ENCODE peak calls at places on chromosomes 6 and 20, in six cellular contexts. Q, T, K, L, F and S are unnamed samples. For H3K4me1, the result is how much of the 10 kb centered on the place peaks cover.

GRCh38 chr6:106692112-106692822 is 62.9 kb downstream of the QRSL1 start:
- DNase-seq in Q (no peak), T (peak), K (no peak), L (peak), F (peak), S (no peak)

GRCh38 chr20:2305946-2306345 is 10.1 kb downstream of the TGM3 start:
- DNase-seq in Q (no peak), T (no peak), K (no peak), L (no peak), F (no peak), S (no peak)

GRCh38 chr6:118333772-118334171 is 214.3 kb upstream of the PLN start:
- DNase-seq in Q (no peak), T (no peak), K (no peak), L (no peak), F (no peak), S (no peak)

GRCh38 chr6:2632943-2633584 is 117.7 kb downstream of the MYLK4 start:
- DNase-seq in Q (no peak), T (no peak), K (no peak), L (no peak), F (no peak), S (no peak)

GRCh38 chr6:166595061-166595780 is 8.7 kb upstream of the RAMACL start:
- DNase-seq in Q (no peak), T (no peak), K (no peak), L (peak), F (peak), S (no peak)

GRCh38 chr6:42692151-42692911 is 30.1 kb downstream of the PRPH2 start:
- DNase-seq in Q (no peak), T (peak), K (no peak), L (peak), F (peak), S (no peak)

GRCh38 chr6:117440558-117441525 is 15.1 kb upstream of the ROS1 start:
- DNase-seq in Q (no peak), T (no peak), K (no peak), L (peak), F (peak), S (no peak)

GRCh38 chr6:44674226-44675155 is 287.0 kb downstream of the CDC5L start:
- DNase-seq in Q (no peak), T (no peak), K (no peak), L (no peak), F (no peak), S (no peak)

GRCh38 chr6:78629154-78629721 is 238.1 kb upstream of the IRAK1BP1 start:
- DNase-seq in Q (no peak), T (no peak), K (no peak), L (peak), F (peak), S (no peak)

GRCh38 chr20:21661488-21662055 is 43.9 kb upstream of the PAX1 start:
- DNase-seq in Q (no peak), T (no peak), K (no peak), L (no peak), F (no peak), S (no peak)

GRCh38 chr6:146090474-146090873 is 61.6 kb downstream of the GRM1 start:
- DNase-seq in Q (no peak), T (no peak), K (no peak), L (no peak), F (peak), S (no peak)

GRCh38 chr20:17345321-17345720 is 118.5 kb downstream of the PCSK2 start:
- DNase-seq in Q (no peak), T (no peak), K (no peak), L (peak), F (peak), S (no peak)

GRCh38 chr6:32196682-32197616 is 4.5 kb upstream of the GPSM3 start:
- DNase-seq in Q (peak), T (peak), K (no peak), L (no peak), F (peak), S (peak)

GRCh38 chr6:21753571-21754108 is 160.1 kb downstream of the SOX4 start:
- DNase-seq in Q (no peak), T (no peak), K (no peak), L (peak), F (no peak), S (no peak)

GRCh38 chr6:21263531-21264287 is 329.8 kb upstream of the SOX4 start:
- DNase-seq in Q (no peak), T (no peak), K (no peak), L (peak), F (no peak), S (no peak)

GRCh38 chr20:31842471-31843157 is 2.8 kb downstream of the FOXS1 start:
- DNase-seq in Q (peak), T (peak), K (no peak), L (peak), F (peak), S (no peak)

GRCh38 chr20:35226775-35227681 is 538 bp downstream of the MMP24 start:
- DNase-seq in Q (peak), T (peak), K (no peak), L (peak), F (peak), S (peak)

GRCh38 chr6:36461646-36462045 is 18.8 kb downstream of the KCTD20 start:
- DNase-seq in Q (no peak), T (no peak), K (no peak), L (no peak), F (no peak), S (no peak)

GRCh38 chr6:139240161-139241010 is 51.4 kb downstream of the TXLNB start:
- DNase-seq in Q (peak), T (no peak), K (no peak), L (peak), F (peak), S (no peak)

GRCh38 chr20:10524643-10525042 is 89.5 kb downstream of the SLX4IP start:
- DNase-seq in Q (no peak), T (no peak), K (no peak), L (no peak), F (peak), S (no peak)

DNA sequence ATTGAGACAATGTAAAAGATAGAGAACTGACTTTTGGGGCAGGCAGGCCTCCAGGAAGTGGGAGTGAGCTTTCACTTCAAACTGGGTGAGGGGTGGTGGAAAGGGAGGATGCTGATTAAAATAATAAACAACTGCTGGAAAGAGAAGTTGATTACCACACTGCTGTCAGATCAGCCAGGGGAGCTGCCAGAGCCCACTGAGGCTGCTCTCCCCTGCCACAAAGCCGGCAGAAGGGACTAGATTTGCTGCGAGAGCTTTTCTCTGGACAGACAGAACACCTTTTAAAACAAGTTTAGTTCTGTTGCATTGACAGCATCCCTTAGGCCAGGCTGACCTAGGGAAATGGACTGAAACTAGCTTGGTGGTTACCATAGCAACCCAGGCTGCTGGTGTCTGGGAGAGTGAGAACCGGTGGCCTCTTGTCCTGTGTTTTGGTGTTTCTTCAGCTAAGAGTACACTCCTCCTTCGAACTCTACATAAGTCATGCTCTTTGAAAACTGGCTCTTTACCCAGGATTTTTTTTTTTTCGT is 374.1 kb downstream of the UTRN start:
- DNase-seq in Q (peak), T (peak), K (no peak), L (peak), F (peak), S (peak)
- H3K4me1 ChIP-seq in Q (under half), T (under half), K (under half), L (under half), F (under half), S (under half)

DNA sequence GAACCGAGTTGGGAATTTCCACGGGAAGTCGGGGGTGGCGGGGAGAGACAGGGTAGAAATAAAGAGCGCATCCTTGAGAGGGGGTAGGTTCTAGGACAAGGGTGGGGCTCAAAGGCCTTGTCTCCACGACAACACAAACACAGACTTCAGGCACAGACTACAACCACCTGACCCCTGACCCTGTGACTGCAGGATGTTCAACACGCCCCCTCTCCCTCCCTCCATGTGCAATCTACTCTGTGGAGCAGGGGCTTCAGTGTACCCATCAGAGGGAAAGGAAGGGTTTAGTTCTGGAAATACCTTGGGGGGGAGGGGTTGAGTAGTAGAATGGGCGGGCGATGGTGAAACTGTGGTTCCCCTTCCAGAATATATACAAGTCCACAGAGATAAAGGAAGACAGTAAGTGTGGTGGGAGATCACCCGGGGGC is 651 bp upstream of the TAPBP start:
- DNase-seq in Q (peak), T (peak), K (no peak), L (peak), F (peak), S (peak)
- H3K4me1 ChIP-seq in Q (under half), T (under half), K (under half), L (under half), F (under half), S (under half)

DNA sequence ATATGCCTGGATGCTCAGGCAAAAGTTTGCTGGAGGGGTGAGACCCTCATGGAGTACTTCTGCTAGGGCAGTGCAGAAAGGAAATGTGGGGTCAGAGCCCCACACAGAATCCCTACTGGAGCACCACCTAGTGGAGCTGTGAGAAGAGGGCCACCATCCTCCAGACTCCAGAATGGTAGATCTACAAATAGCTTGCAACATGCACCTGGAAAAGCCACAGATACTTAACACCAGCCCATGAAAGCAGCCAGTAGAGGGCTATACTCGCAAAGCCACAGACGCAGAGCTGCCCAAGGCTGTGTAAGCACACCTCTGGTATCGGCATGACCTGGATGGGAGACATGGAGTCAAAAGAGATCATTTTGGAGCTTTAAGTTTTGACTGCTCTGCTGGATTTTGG is 60.7 kb upstream of the GJE1 start:
- DNase-seq in Q (no peak), T (no peak), K (no peak), L (no peak), F (no peak), S (no peak)
- H3K4me1 ChIP-seq in Q (under half), T (under half), K (under half), L (under half), F (under half), S (under half)

DNA sequence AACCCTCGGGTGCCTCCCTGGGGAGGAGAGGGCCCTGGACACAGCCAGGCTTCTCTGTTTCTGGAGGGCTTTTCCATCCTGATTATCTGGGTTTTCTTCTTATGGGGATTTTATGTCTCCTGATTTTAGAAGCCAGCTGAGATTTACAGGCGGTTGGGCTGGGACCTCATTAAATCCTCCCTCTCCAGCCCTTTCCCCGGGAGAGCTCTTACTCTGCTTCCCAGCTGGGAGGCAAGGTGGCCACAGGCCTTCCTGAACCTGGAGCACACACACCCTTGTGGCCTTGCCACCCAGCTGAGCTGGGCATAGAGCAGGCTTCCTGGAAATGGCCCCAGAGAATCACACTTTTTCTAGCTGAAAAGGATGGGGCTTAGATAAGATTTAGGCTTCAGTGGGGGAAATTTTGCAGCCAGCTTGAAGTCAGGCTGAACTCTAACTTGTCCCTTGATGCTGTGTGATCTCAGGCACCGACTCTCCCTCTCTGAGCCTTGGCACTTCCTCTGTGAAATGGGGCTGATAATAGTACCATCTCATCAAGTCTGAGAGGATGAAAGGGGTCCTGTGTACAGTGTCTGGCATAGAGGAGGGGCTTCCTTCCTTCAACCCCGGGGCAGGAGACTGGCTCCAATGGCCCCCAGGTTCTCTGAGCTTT is 16.6 kb downstream of the VSTM2L start:
- DNase-seq in Q (no peak), T (no peak), K (no peak), L (no peak), F (no peak), S (no peak)
- H3K4me1 ChIP-seq in Q (under half), T (under half), K (under half), L (under half), F (under half), S (under half)

GRCh38 chr6:31083742-31084354 is 28.5 kb downstream of the C6orf15 start:
- DNase-seq in Q (peak), T (peak), K (no peak), L (peak), F (peak), S (no peak)

GRCh38 chr6:31090973-31091364 is 21.4 kb downstream of the C6orf15 start:
- DNase-seq in Q (no peak), T (no peak), K (no peak), L (no peak), F (no peak), S (no peak)

GRCh38 chr6:31090275-31090972 is 22.0 kb downstream of the C6orf15 start:
- DNase-seq in Q (no peak), T (no peak), K (no peak), L (no peak), F (no peak), S (no peak)

GRCh38 chr6:31086788-31087440 is 25.5 kb downstream of the C6orf15 start:
- DNase-seq in Q (no peak), T (no peak), K (no peak), L (peak), F (peak), S (no peak)

GRCh38 chr6:31087494-31088089 is 24.8 kb downstream of the C6orf15 start:
- DNase-seq in Q (peak), T (peak), K (peak), L (peak), F (peak), S (peak)
- H3K4me1 ChIP-seq in Q (under half), T (under half), K (under half), L (under half), F (under half), S (under half)

GRCh38 chr20:63154395-63154794 is 61.5 kb downstream of the YTHDF1 start:
- DNase-seq in Q (no peak), T (peak), K (no peak), L (no peak), F (no peak), S (no peak)

GRCh38 chr20:63155266-63156165 is 60.4 kb downstream of the YTHDF1 start:
- DNase-seq in Q (no peak), T (peak), K (no peak), L (no peak), F (no peak), S (no peak)

GRCh38 chr20:63158845-63159244 is 57.1 kb downstream of the YTHDF1 start:
- DNase-seq in Q (no peak), T (no peak), K (no peak), L (no peak), F (no peak), S (no peak)

GRCh38 chr20:63158352-63158751 is 57.6 kb downstream of the YTHDF1 start:
- DNase-seq in Q (no peak), T (no peak), K (no peak), L (no peak), F (no peak), S (no peak)

DNA sequence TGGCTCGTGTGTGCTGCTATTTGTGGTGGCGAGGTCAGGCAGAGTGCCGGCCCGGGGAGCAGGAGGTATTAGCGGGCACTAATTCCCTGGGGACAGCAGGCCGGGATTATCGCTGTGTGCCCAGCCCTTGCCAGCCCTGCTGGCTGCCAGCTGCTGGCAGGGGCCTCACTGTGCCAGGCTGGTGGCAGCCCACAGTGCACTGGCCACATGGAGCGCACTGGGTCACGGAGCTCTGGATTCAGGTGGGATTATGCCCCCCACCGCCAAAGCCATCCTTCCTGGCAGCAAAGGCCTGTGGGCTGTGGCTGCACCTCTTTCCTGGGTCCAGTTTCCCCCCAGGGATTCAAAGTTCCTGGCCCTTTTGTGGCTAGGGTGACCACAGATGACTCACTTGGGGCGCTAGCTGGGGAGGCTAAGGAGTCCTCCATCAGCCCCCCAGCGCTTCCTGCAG is 59.7 kb downstream of the YTHDF1 start:
- DNase-seq in Q (no peak), T (peak), K (no peak), L (no peak), F (no peak), S (no peak)
- H3K4me1 ChIP-seq in Q (under half), T (under half), K (under half), L (under half), F (under half), S (under half)